ENCODE peak calls at places on chromosome 2, in eight cellular contexts. I, C, Z, T, E, M, B and D are unnamed samples.

GRCh38 chr2:220572385-220572784 is 945.0 kb downstream of the SLC4A3 start:
- DNase-seq in T (no peak), M (no peak), B (no peak), I (no peak), C (peak; percentile 9), E (no peak), Z (no peak), D (no peak)

GRCh38 chr2:214810670-214811069 is 1.2 kb upstream of the BARD1 start:
- DNase-seq in C (no peak), E (no peak), M (no peak), T (no peak), B (peak; percentile 33), I (no peak), Z (no peak), D (no peak)

GRCh38 chr2:85935746-85936208 is 47.0 kb upstream of the ST3GAL5 start:
- DNase-seq in T (no peak), B (no peak), I (peak; percentile 30), C (peak; percentile 70), Z (no peak), E (no peak), M (peak; percentile 90), D (peak; percentile 19)

GRCh38 chr2:211690736-211691135 is 847.9 kb downstream of the ERBB4 start:
- DNase-seq in Z (no peak), T (no peak), M (no peak), C (no peak), I (no peak), B (no peak), E (no peak), D (no peak)

GRCh38 chr2:214034417-214034816 is 376.4 kb upstream of the VWC2L start:
- DNase-seq in C (no peak), B (no peak), T (no peak), M (no peak), E (no peak), I (peak; percentile 29), Z (no peak), D (no peak)

GRCh38 chr2:33412920-33413319 is 63.5 kb upstream of the RASGRP3 start:
- DNase-seq in I (no peak), T (no peak), Z (no peak), M (peak; percentile 61), C (peak; percentile 77), B (no peak), E (no peak), D (no peak)

GRCh38 chr2:161208527-161209139 is 48.4 kb downstream of the TANK start:
- DNase-seq in E (peak; percentile 29), Z (no peak), T (no peak), M (peak; percentile 86), C (peak; percentile 78), I (no peak), B (no peak), D (no peak)

GRCh38 chr2:238262496-238263122 is 22.8 kb upstream of the HES6 start:
- DNase-seq in E (no peak), T (no peak), B (no peak), C (no peak), I (no peak), Z (no peak), M (no peak), D (no peak)

GRCh38 chr2:68317971-68318685 is 1.6 kb downstream of the CNRIP1 start:
- DNase-seq in I (no peak), M (no peak), Z (no peak), B (no peak), T (no peak), C (peak; percentile 12), E (no peak), D (no peak)

GRCh38 chr2:215137741-215138340 is 585 bp downstream of the ABCA12 start:
- DNase-seq in Z (no peak), M (peak; percentile 2), E (no peak), C (peak; percentile 62), I (no peak), T (no peak), B (no peak), D (no peak)

GRCh38 chr2:187429989-187430388 is 18.1 kb downstream of the CALCRL start:
- DNase-seq in M (peak; percentile 81), C (peak; percentile 84), E (no peak), Z (no peak), T (no peak), B (no peak), I (no peak), D (no peak)

GRCh38 chr2:17835511-17835910 is 19.3 kb downstream of the MSGN1 start:
- DNase-seq in C (peak; percentile 39), I (no peak), M (peak; percentile 41), Z (no peak), B (no peak), T (no peak), E (no peak), D (no peak)

GRCh38 chr2:239198221-239198620 is 202.6 kb downstream of the HDAC4 start:
- DNase-seq in C (no peak), T (no peak), M (no peak), B (peak; percentile 25), I (no peak), E (no peak), Z (no peak), D (no peak)

GRCh38 chr2:203533696-203534471 is 1.2 kb downstream of the RAPH1 start:
- DNase-seq in M (peak; percentile 27), I (no peak), C (peak; percentile 77), T (no peak), Z (no peak), E (peak; percentile 76), B (no peak), D (no peak)

GRCh38 chr2:199055336-199055735 is 402.4 kb downstream of the SATB2 start:
- DNase-seq in E (no peak), B (no peak), M (no peak), T (no peak), Z (no peak), I (no peak), C (no peak), D (no peak)

GRCh38 chr2:44126106-44126797 is 42.4 kb upstream of the PPM1B start:
- DNase-seq in M (no peak), T (no peak), E (no peak), B (no peak), I (no peak), C (no peak), Z (no peak), D (no peak)

GRCh38 chr2:206981739-206982336 is 42.5 kb downstream of the CPO start:
- DNase-seq in C (peak; percentile 79), B (peak; percentile 66), M (peak; percentile 75), I (peak; percentile 72), E (peak; percentile 46), Z (peak; percentile 64), T (peak; percentile 76), D (peak; percentile 75)

GRCh38 chr2:27191107-27191829 is 20.6 kb upstream of the ATRAID start:
- DNase-seq in T (no peak), Z (peak; percentile 51), C (peak; percentile 57), B (no peak), E (no peak), M (peak; percentile 76), I (peak; percentile 54), D (no peak)
- TF ChIP-seq CTCF in T (peak; percentile 67), Z (peak; percentile 69), C (peak; percentile 74), B (peak; percentile 57), E (peak; percentile 68), M (peak; percentile 83), I (peak; percentile 19), D (peak; percentile 29)

DNA sequence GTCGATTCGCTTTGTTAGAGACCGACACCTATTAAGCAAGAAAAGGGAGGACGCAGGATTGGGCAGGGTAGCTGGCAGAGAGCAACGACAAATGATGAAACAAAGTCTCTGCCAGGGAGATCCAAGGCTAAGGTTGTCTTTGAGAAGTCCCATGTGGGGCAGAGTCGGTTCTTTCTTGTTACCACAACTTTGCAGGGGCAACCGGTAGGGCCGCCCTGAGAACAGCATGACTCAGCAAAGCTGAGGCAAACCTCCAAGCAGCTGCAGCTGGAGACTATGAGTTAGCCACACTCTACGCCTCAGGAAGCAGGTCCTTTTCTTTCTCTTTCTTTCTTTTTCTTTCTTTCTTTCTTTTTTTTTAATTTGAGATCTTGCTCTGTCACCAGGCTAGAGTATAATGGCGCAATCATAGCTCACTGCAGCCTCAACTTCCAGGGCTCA is 452.3 kb upstream of the ID2 start:
- DNase-seq in E (peak; percentile 40), B (peak; percentile 73), I (peak; percentile 25), Z (no peak), M (peak; percentile 56), C (peak; percentile 86), T (peak; percentile 39), D (peak; percentile 33)
- TF ChIP-seq CTCF in E (no peak), B (no peak), I (no peak), Z (no peak), M (peak; percentile 37), C (peak; percentile 12), T (no peak), D (no peak)

GRCh38 chr2:159419403-159419802 is 132.9 kb upstream of the WDSUB1 start:
- DNase-seq in M (no peak), Z (no peak), B (no peak), I (no peak), E (no peak), C (no peak), T (no peak), D (no peak)
- TF ChIP-seq CTCF in M (no peak), Z (no peak), B (no peak), I (no peak), E (no peak), C (no peak), T (no peak), D (no peak)

GRCh38 chr2:25618676-25619075 is 54.7 kb downstream of the DTNB start:
- DNase-seq in I (no peak), E (peak; percentile 33), T (no peak), C (peak; percentile 87), B (no peak), M (peak; percentile 71), Z (no peak), D (no peak)

GRCh38 chr2:25617948-25618646 is 55.3 kb downstream of the DTNB start:
- DNase-seq in T (no peak), I (no peak), C (peak; percentile 94), B (no peak), Z (no peak), E (peak; percentile 28), M (peak; percentile 87), D (no peak)

GRCh38 chr2:25615395-25615794 is 58.0 kb downstream of the DTNB start:
- DNase-seq in I (no peak), C (no peak), T (no peak), E (no peak), M (no peak), Z (no peak), B (no peak), D (no peak)

GRCh38 chr2:25614711-25615110 is 58.7 kb downstream of the DTNB start:
- DNase-seq in T (no peak), M (no peak), I (no peak), Z (no peak), E (no peak), C (no peak), B (no peak), D (no peak)

GRCh38 chr2:25615920-25616319 is 57.5 kb downstream of the DTNB start:
- DNase-seq in M (no peak), Z (no peak), T (no peak), E (no peak), C (no peak), B (no peak), I (no peak), D (no peak)
- TF ChIP-seq CTCF in M (no peak), Z (no peak), T (no peak), E (no peak), C (no peak), B (no peak), I (no peak), D (no peak)

GRCh38 chr2:23330214-23330613 is 54.8 kb upstream of the KLHL29 start:
- DNase-seq in B (no peak), C (no peak), Z (peak; percentile 20), M (peak; percentile 43), E (no peak), I (peak; percentile 79), T (no peak), D (no peak)
- TF ChIP-seq CTCF in B (no peak), C (no peak), Z (no peak), M (peak; percentile 31), E (no peak), I (no peak), T (no peak), D (no peak)

GRCh38 chr2:117621330-117621729 is 193.2 kb upstream of the DDX18 start:
- DNase-seq in B (no peak), M (no peak), I (no peak), C (no peak), Z (no peak), T (no peak), E (no peak), D (no peak)
- TF ChIP-seq CTCF in B (no peak), M (no peak), I (no peak), C (no peak), Z (no peak), T (no peak), E (no peak), D (no peak)